ENCODE peak calls at places on chromosome 5, in ten cellular contexts. One of them, this sample, is unnamed.

GRCh38 chr5:78522476-78523105 is 126.0 kb downstream of the LHFPL2 start:
- DNase-seq in cardiac fibroblast: no peak
- DNase-seq in WTC11: no peak
- DNase-seq in astrocyte of the cerebellum: no peak
- DNase-seq in Peyer's patch: no peak
- DNase-seq in activated CD8-positive, alpha-beta T cell treated with anti-CD3 and anti-CD28 coated beads for 36 hours: no peak
- DNase-seq in astrocyte: no peak
- DNase-seq in HFF-Myc: no peak
- DNase-seq in A549: no peak
- DNase-seq in GM12864: no peak
- DNase-seq in this sample: no peak

GRCh38 chr5:95859327-95860060 is 37.0 kb upstream of the GLRX start:
- DNase-seq in cardiac fibroblast: no peak
- DNase-seq in WTC11: no peak
- DNase-seq in astrocyte of the cerebellum: peak
- DNase-seq in Peyer's patch: no peak
- DNase-seq in activated CD8-positive, alpha-beta T cell treated with anti-CD3 and anti-CD28 coated beads for 36 hours: no peak
- DNase-seq in astrocyte: no peak
- DNase-seq in HFF-Myc: no peak
- DNase-seq in A549: peak
- DNase-seq in GM12864: no peak
- DNase-seq in this sample: no peak

GRCh38 chr5:111394580-111394979 is 117.8 kb downstream of the STARD4 start:
- DNase-seq in cardiac fibroblast: peak
- DNase-seq in WTC11: no peak
- DNase-seq in astrocyte of the cerebellum: no peak
- DNase-seq in Peyer's patch: no peak
- DNase-seq in activated CD8-positive, alpha-beta T cell treated with anti-CD3 and anti-CD28 coated beads for 36 hours: no peak
- DNase-seq in astrocyte: peak
- DNase-seq in HFF-Myc: no peak
- DNase-seq in A549: no peak
- DNase-seq in GM12864: no peak
- DNase-seq in this sample: no peak

GRCh38 chr5:180071418-180072255 is at the start of gene RNF130:
- DNase-seq in cardiac fibroblast: peak
- DNase-seq in WTC11: peak
- DNase-seq in astrocyte of the cerebellum: peak
- DNase-seq in Peyer's patch: peak
- DNase-seq in activated CD8-positive, alpha-beta T cell treated with anti-CD3 and anti-CD28 coated beads for 36 hours: peak
- DNase-seq in astrocyte: peak
- DNase-seq in HFF-Myc: peak
- DNase-seq in A549: peak
- DNase-seq in GM12864: no peak
- DNase-seq in this sample: peak

GRCh38 chr5:38468202-38468656 is 88.2 kb downstream of the LIFR start:
- DNase-seq in cardiac fibroblast: peak
- DNase-seq in WTC11: no peak
- DNase-seq in astrocyte of the cerebellum: peak
- DNase-seq in Peyer's patch: no peak
- DNase-seq in activated CD8-positive, alpha-beta T cell treated with anti-CD3 and anti-CD28 coated beads for 36 hours: no peak
- DNase-seq in astrocyte: peak
- DNase-seq in HFF-Myc: peak
- DNase-seq in A549: peak
- DNase-seq in GM12864: no peak
- DNase-seq in this sample: no peak

GRCh38 chr5:140327589-140327988 is 18.8 kb downstream of the HBEGF start:
- DNase-seq in cardiac fibroblast: peak
- DNase-seq in WTC11: no peak
- DNase-seq in astrocyte of the cerebellum: no peak
- DNase-seq in Peyer's patch: no peak
- DNase-seq in activated CD8-positive, alpha-beta T cell treated with anti-CD3 and anti-CD28 coated beads for 36 hours: no peak
- DNase-seq in astrocyte: no peak
- DNase-seq in HFF-Myc: no peak
- DNase-seq in A549: no peak
- DNase-seq in GM12864: no peak
- DNase-seq in this sample: no peak

GRCh38 chr5:75756991-75757390 is 39.8 kb upstream of the POC5 start:
- DNase-seq in cardiac fibroblast: peak
- DNase-seq in WTC11: no peak
- DNase-seq in astrocyte of the cerebellum: no peak
- DNase-seq in Peyer's patch: no peak
- DNase-seq in activated CD8-positive, alpha-beta T cell treated with anti-CD3 and anti-CD28 coated beads for 36 hours: no peak
- DNase-seq in astrocyte: no peak
- DNase-seq in HFF-Myc: no peak
- DNase-seq in A549: no peak
- DNase-seq in GM12864: no peak
- DNase-seq in this sample: no peak

GRCh38 chr5:35248843-35249780 is 18.8 kb upstream of the PRLR start:
- DNase-seq in cardiac fibroblast: peak
- DNase-seq in WTC11: no peak
- DNase-seq in astrocyte of the cerebellum: peak
- DNase-seq in Peyer's patch: no peak
- DNase-seq in activated CD8-positive, alpha-beta T cell treated with anti-CD3 and anti-CD28 coated beads for 36 hours: no peak
- DNase-seq in astrocyte: no peak
- DNase-seq in HFF-Myc: no peak
- DNase-seq in A549: no peak
- DNase-seq in GM12864: no peak
- DNase-seq in this sample: no peak

GRCh38 chr5:159620853-159621540 is 290.7 kb upstream of the IL12B start:
- DNase-seq in cardiac fibroblast: no peak
- DNase-seq in WTC11: peak
- DNase-seq in astrocyte of the cerebellum: no peak
- DNase-seq in Peyer's patch: no peak
- DNase-seq in activated CD8-positive, alpha-beta T cell treated with anti-CD3 and anti-CD28 coated beads for 36 hours: no peak
- DNase-seq in astrocyte: no peak
- DNase-seq in HFF-Myc: no peak
- DNase-seq in A549: no peak
- DNase-seq in GM12864: no peak
- DNase-seq in this sample: no peak

GRCh38 chr5:163758283-163758711 is 252.9 kb downstream of the MAT2B start:
- DNase-seq in cardiac fibroblast: peak
- DNase-seq in WTC11: no peak
- DNase-seq in astrocyte of the cerebellum: no peak
- DNase-seq in Peyer's patch: no peak
- DNase-seq in activated CD8-positive, alpha-beta T cell treated with anti-CD3 and anti-CD28 coated beads for 36 hours: no peak
- DNase-seq in astrocyte: peak
- DNase-seq in HFF-Myc: no peak
- DNase-seq in A549: no peak
- DNase-seq in GM12864: no peak
- DNase-seq in this sample: no peak

GRCh38 chr5:127072861-127073846 is at the start of gene C5orf63:
- DNase-seq in cardiac fibroblast: peak
- DNase-seq in WTC11: peak
- DNase-seq in astrocyte of the cerebellum: no peak
- DNase-seq in Peyer's patch: peak
- DNase-seq in activated CD8-positive, alpha-beta T cell treated with anti-CD3 and anti-CD28 coated beads for 36 hours: peak
- DNase-seq in astrocyte: peak
- DNase-seq in HFF-Myc: no peak
- DNase-seq in A549: peak
- DNase-seq in GM12864: peak
- DNase-seq in this sample: peak

GRCh38 chr5:132010645-132011560 is 555 bp downstream of the ACSL6 start:
- DNase-seq in cardiac fibroblast: no peak
- DNase-seq in WTC11: peak
- DNase-seq in astrocyte of the cerebellum: no peak
- DNase-seq in Peyer's patch: no peak
- DNase-seq in activated CD8-positive, alpha-beta T cell treated with anti-CD3 and anti-CD28 coated beads for 36 hours: no peak
- DNase-seq in astrocyte: no peak
- DNase-seq in HFF-Myc: no peak
- DNase-seq in A549: no peak
- DNase-seq in GM12864: no peak
- DNase-seq in this sample: peak

GRCh38 chr5:91383027-91383955 is at the start of gene ARRDC3:
- DNase-seq in cardiac fibroblast: peak
- DNase-seq in WTC11: peak
- DNase-seq in astrocyte of the cerebellum: peak
- DNase-seq in Peyer's patch: peak
- DNase-seq in activated CD8-positive, alpha-beta T cell treated with anti-CD3 and anti-CD28 coated beads for 36 hours: peak
- DNase-seq in astrocyte: peak
- DNase-seq in HFF-Myc: peak
- DNase-seq in A549: peak
- DNase-seq in GM12864: peak
- DNase-seq in this sample: peak

GRCh38 chr5:669111-669841 is 23.9 kb downstream of the TPPP start:
- DNase-seq in cardiac fibroblast: no peak
- DNase-seq in WTC11: peak
- DNase-seq in astrocyte of the cerebellum: no peak
- DNase-seq in Peyer's patch: no peak
- DNase-seq in activated CD8-positive, alpha-beta T cell treated with anti-CD3 and anti-CD28 coated beads for 36 hours: peak
- DNase-seq in astrocyte: peak
- DNase-seq in HFF-Myc: no peak
- DNase-seq in A549: no peak
- DNase-seq in GM12864: no peak
- DNase-seq in this sample: peak

GRCh38 chr5:172095368-172095960 is 89.0 kb upstream of the FBXW11 start:
- DNase-seq in cardiac fibroblast: no peak
- DNase-seq in WTC11: no peak
- DNase-seq in astrocyte of the cerebellum: no peak
- DNase-seq in Peyer's patch: no peak
- DNase-seq in activated CD8-positive, alpha-beta T cell treated with anti-CD3 and anti-CD28 coated beads for 36 hours: no peak
- DNase-seq in astrocyte: peak
- DNase-seq in HFF-Myc: no peak
- DNase-seq in A549: no peak
- DNase-seq in GM12864: no peak
- DNase-seq in this sample: no peak

GRCh38 chr5:172093559-172093958 is 87.1 kb upstream of the FBXW11 start:
- DNase-seq in cardiac fibroblast: no peak
- DNase-seq in WTC11: no peak
- DNase-seq in astrocyte of the cerebellum: no peak
- DNase-seq in Peyer's patch: no peak
- DNase-seq in activated CD8-positive, alpha-beta T cell treated with anti-CD3 and anti-CD28 coated beads for 36 hours: no peak
- DNase-seq in astrocyte: no peak
- DNase-seq in HFF-Myc: no peak
- DNase-seq in A549: no peak
- DNase-seq in GM12864: no peak
- DNase-seq in this sample: no peak

GRCh38 chr5:172091956-172092732 is 85.7 kb upstream of the FBXW11 start:
- DNase-seq in cardiac fibroblast: no peak
- DNase-seq in WTC11: no peak
- DNase-seq in astrocyte of the cerebellum: no peak
- DNase-seq in Peyer's patch: no peak
- DNase-seq in activated CD8-positive, alpha-beta T cell treated with anti-CD3 and anti-CD28 coated beads for 36 hours: no peak
- DNase-seq in astrocyte: no peak
- DNase-seq in HFF-Myc: no peak
- DNase-seq in A549: no peak
- DNase-seq in GM12864: no peak
- DNase-seq in this sample: no peak

GRCh38 chr5:172096184-172096941 is 89.9 kb upstream of the FBXW11 start:
- DNase-seq in cardiac fibroblast: no peak
- DNase-seq in WTC11: no peak
- DNase-seq in astrocyte of the cerebellum: no peak
- DNase-seq in Peyer's patch: no peak
- DNase-seq in activated CD8-positive, alpha-beta T cell treated with anti-CD3 and anti-CD28 coated beads for 36 hours: no peak
- DNase-seq in astrocyte: no peak
- DNase-seq in HFF-Myc: no peak
- DNase-seq in A549: no peak
- DNase-seq in GM12864: no peak
- DNase-seq in this sample: no peak

DNA sequence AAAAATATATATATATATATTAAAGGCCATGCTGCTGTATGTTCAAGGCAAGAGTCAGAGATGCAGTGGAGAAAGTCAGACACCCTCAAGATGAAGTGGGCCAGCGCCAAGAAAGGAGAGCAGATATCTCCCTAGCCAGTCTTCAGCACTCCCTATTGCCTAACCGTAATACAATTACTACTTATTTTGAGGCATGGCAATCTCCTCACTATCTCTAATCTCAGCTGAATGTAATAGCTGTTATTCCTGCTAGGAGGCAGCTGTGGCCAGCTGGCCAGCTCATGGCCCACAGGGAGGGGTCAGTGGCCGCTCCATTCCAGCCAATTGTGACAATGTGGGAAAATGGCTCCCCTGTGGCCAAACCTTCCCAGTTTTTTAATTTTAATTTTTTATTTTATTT is 87.5 kb upstream of the FBXW11 start:
- DNase-seq in cardiac fibroblast: no peak
- DNase-seq in WTC11: no peak
- DNase-seq in astrocyte of the cerebellum: no peak
- DNase-seq in Peyer's patch: no peak
- DNase-seq in activated CD8-positive, alpha-beta T cell treated with anti-CD3 and anti-CD28 coated beads for 36 hours: no peak
- DNase-seq in astrocyte: no peak
- DNase-seq in HFF-Myc: no peak
- DNase-seq in A549: no peak
- DNase-seq in GM12864: no peak
- DNase-seq in this sample: no peak
- TF ChIP-seq CTCF in cardiac fibroblast: no peak
- TF ChIP-seq CTCF in WTC11: no peak
- TF ChIP-seq CTCF in astrocyte of the cerebellum: no peak
- TF ChIP-seq CTCF in Peyer's patch: no peak
- TF ChIP-seq CTCF in activated CD8-positive, alpha-beta T cell treated with anti-CD3 and anti-CD28 coated beads for 36 hours: no peak
- TF ChIP-seq CTCF in astrocyte: no peak
- TF ChIP-seq CTCF in HFF-Myc: no peak
- TF ChIP-seq CTCF in A549: no peak
- TF ChIP-seq CTCF in GM12864: no peak
- TF ChIP-seq CTCF in this sample: no peak

GRCh38 chr5:124043456-124043855 is 531.5 kb downstream of the CSNK1G3 start:
- DNase-seq in cardiac fibroblast: peak
- DNase-seq in WTC11: no peak
- DNase-seq in astrocyte of the cerebellum: no peak
- DNase-seq in Peyer's patch: no peak
- DNase-seq in activated CD8-positive, alpha-beta T cell treated with anti-CD3 and anti-CD28 coated beads for 36 hours: no peak
- DNase-seq in astrocyte: no peak
- DNase-seq in HFF-Myc: no peak
- DNase-seq in A549: peak
- DNase-seq in GM12864: no peak
- DNase-seq in this sample: no peak
- TF ChIP-seq CTCF in cardiac fibroblast: peak
- TF ChIP-seq CTCF in WTC11: no peak
- TF ChIP-seq CTCF in astrocyte of the cerebellum: no peak
- TF ChIP-seq CTCF in Peyer's patch: peak
- TF ChIP-seq CTCF in activated CD8-positive, alpha-beta T cell treated with anti-CD3 and anti-CD28 coated beads for 36 hours: no peak
- TF ChIP-seq CTCF in astrocyte: no peak
- TF ChIP-seq CTCF in HFF-Myc: no peak
- TF ChIP-seq CTCF in A549: no peak
- TF ChIP-seq CTCF in GM12864: peak
- TF ChIP-seq CTCF in this sample: no peak

GRCh38 chr5:3068401-3068800 is 316.9 kb upstream of the IRX2 start:
- DNase-seq in cardiac fibroblast: no peak
- DNase-seq in WTC11: no peak
- DNase-seq in astrocyte of the cerebellum: no peak
- DNase-seq in Peyer's patch: no peak
- DNase-seq in activated CD8-positive, alpha-beta T cell treated with anti-CD3 and anti-CD28 coated beads for 36 hours: no peak
- DNase-seq in astrocyte: no peak
- DNase-seq in HFF-Myc: no peak
- DNase-seq in A549: no peak
- DNase-seq in GM12864: no peak
- DNase-seq in this sample: no peak
- TF ChIP-seq CTCF in cardiac fibroblast: no peak
- TF ChIP-seq CTCF in WTC11: no peak
- TF ChIP-seq CTCF in astrocyte of the cerebellum: no peak
- TF ChIP-seq CTCF in Peyer's patch: no peak
- TF ChIP-seq CTCF in activated CD8-positive, alpha-beta T cell treated with anti-CD3 and anti-CD28 coated beads for 36 hours: no peak
- TF ChIP-seq CTCF in astrocyte: no peak
- TF ChIP-seq CTCF in HFF-Myc: no peak
- TF ChIP-seq CTCF in A549: no peak
- TF ChIP-seq CTCF in GM12864: no peak
- TF ChIP-seq CTCF in this sample: no peak

DNA sequence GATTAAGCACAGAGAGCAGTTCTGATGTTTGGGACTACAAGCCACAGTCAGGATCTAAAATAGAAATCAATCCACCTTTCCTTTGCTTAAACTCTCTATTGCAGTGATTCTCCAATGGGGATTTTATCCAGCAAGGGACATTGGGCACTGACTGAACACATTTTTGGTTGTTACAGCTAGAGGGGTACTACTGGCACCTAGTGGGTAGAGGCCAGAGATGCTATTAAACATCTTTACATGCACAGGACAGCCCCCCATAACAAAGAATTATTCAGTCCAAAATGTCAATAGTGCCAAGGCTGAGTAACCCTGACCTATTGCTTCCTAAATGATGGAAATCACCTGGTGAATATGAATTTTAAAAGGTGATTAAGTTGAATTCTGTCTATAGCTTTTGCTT is 12.0 kb downstream of the ZNF622 start:
- DNase-seq in cardiac fibroblast: no peak
- DNase-seq in WTC11: no peak
- DNase-seq in astrocyte of the cerebellum: no peak
- DNase-seq in Peyer's patch: no peak
- DNase-seq in activated CD8-positive, alpha-beta T cell treated with anti-CD3 and anti-CD28 coated beads for 36 hours: no peak
- DNase-seq in astrocyte: no peak
- DNase-seq in HFF-Myc: no peak
- DNase-seq in A549: no peak
- DNase-seq in GM12864: no peak
- DNase-seq in this sample: no peak
- TF ChIP-seq CTCF in cardiac fibroblast: no peak
- TF ChIP-seq CTCF in WTC11: no peak
- TF ChIP-seq CTCF in astrocyte of the cerebellum: no peak
- TF ChIP-seq CTCF in Peyer's patch: no peak
- TF ChIP-seq CTCF in activated CD8-positive, alpha-beta T cell treated with anti-CD3 and anti-CD28 coated beads for 36 hours: no peak
- TF ChIP-seq CTCF in astrocyte: no peak
- TF ChIP-seq CTCF in HFF-Myc: no peak
- TF ChIP-seq CTCF in A549: no peak
- TF ChIP-seq CTCF in GM12864: no peak
- TF ChIP-seq CTCF in this sample: no peak